ENCODE peak calls at places on chromosomes 1 and 21, in eight cellular contexts. L, Q, K, W, U, T, G and S are unnamed samples.
A peak's percentile ranks its signal among the peaks of the same experiment; 100 is the strongest.

GRCh38 chr1:147210987-147211386 is 14.2 kb downstream of the FMO5 start:
- DNase-seq in U (no peak), T (no peak), W (no peak), L (no peak), K (no peak), G (no peak), Q (no peak), S (no peak)

GRCh38 chr1:240008298-240008697 is 83.4 kb upstream of the FMN2 start:
- DNase-seq in L (no peak), U (no peak), Q (no peak), T (no peak), K (no peak), W (no peak), G (no peak), S (no peak)

GRCh38 chr1:61993331-61993961 is 201.2 kb upstream of the L1TD1 start:
- DNase-seq in L (peak; percentile 14), T (no peak), G (no peak), K (no peak), W (no peak), U (no peak), Q (no peak), S (no peak)

GRCh38 chr1:82762829-82763532 is 962.2 kb downstream of the ADGRL2 start:
- DNase-seq in U (no peak), Q (peak; percentile 24), L (no peak), K (no peak), G (no peak), W (no peak), T (no peak), S (no peak)

GRCh38 chr1:160868141-160868540 is 5.5 kb upstream of the CD244 start:
- DNase-seq in U (no peak), L (peak; percentile 38), Q (no peak), K (no peak), W (no peak), G (no peak), T (no peak), S (no peak)

GRCh38 chr1:244768186-244768585 is 67.3 kb upstream of the COX20 start:
- DNase-seq in Q (no peak), K (no peak), U (no peak), W (no peak), L (no peak), T (no peak), G (no peak), S (no peak)

GRCh38 chr1:175841613-175842234 is 98.3 kb upstream of the TNR start:
- DNase-seq in T (no peak), G (no peak), U (no peak), K (no peak), Q (no peak), W (no peak), L (no peak), S (no peak)

GRCh38 chr1:55150880-55151582 is 64.1 kb downstream of the USP24 start:
- DNase-seq in L (no peak), G (no peak), U (no peak), Q (no peak), W (no peak), K (no peak), T (no peak), S (peak; percentile 15)

GRCh38 chr1:162384116-162384515 is 2.6 kb downstream of the C1orf226 start:
- DNase-seq in U (no peak), G (no peak), L (no peak), Q (no peak), T (no peak), K (no peak), W (no peak), S (no peak)

GRCh38 chr1:205590777-205591513 is 40.9 kb downstream of the ELK4 start:
- DNase-seq in W (no peak), T (no peak), L (no peak), U (no peak), Q (no peak), G (peak; percentile 33), K (no peak), S (no peak)

GRCh38 chr21:26177187-26177586 is 6.6 kb upstream of the APP start:
- DNase-seq in W (no peak), L (no peak), G (no peak), T (no peak), U (no peak), Q (no peak), K (no peak), S (no peak)

GRCh38 chr1:98054367-98054701 is 133.5 kb upstream of the DPYD start:
- DNase-seq in U (no peak), G (no peak), L (no peak), Q (no peak), K (no peak), T (no peak), W (no peak), S (no peak)

GRCh38 chr1:185971688-185972087 is 237.5 kb downstream of the HMCN1 start:
- DNase-seq in U (no peak), K (no peak), L (peak; percentile 82), G (no peak), W (no peak), Q (no peak), T (no peak), S (no peak)

GRCh38 chr1:228483789-228484188 is 3.4 kb upstream of the RNF187 start:
- DNase-seq in L (no peak), U (no peak), W (no peak), Q (no peak), G (no peak), K (no peak), T (no peak), S (no peak)

GRCh38 chr1:228477263-228477662 is 9.9 kb upstream of the RNF187 start:
- DNase-seq in Q (no peak), U (no peak), K (no peak), G (no peak), T (no peak), L (no peak), W (no peak), S (no peak)

GRCh38 chr1:228474507-228474906 is 12.7 kb upstream of the RNF187 start:
- DNase-seq in W (no peak), Q (no peak), U (no peak), K (no peak), T (no peak), L (no peak), G (no peak), S (no peak)

GRCh38 chr1:228478912-228479665 is 8.1 kb upstream of the RNF187 start:
- DNase-seq in W (no peak), U (no peak), G (peak; percentile 62), Q (no peak), L (peak; percentile 20), T (no peak), K (no peak), S (peak; percentile 41)

DNA sequence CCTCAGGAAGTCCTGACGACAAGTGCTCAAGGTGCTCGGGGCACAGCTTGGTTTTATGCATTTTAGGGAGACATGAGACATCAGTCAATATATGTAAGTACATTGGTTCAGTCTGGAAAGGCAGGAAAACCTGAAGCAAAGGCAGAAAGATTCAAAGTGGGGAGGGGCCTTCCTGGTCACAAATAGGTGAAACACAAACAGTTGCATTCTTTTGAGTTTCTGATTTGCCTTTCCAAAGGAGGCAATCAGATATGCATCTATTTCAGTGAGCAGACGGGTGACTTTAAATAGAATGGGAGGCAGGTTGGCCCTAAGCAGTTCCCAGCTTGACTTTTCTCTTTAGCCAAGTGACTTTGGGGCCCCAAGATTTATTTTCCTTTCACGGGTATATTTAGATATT is 8.9 kb upstream of the RNF187 start:
- DNase-seq in L (no peak), U (no peak), K (no peak), Q (no peak), G (no peak), W (no peak), T (no peak), S (no peak)
- H3K4me3 ChIP-seq in L (no peak overlapping the region), U (no peak overlapping the region), K (no peak overlapping the region), Q (no peak overlapping the region), G (no peak overlapping the region), W (no peak overlapping the region), T (no peak overlapping the region), S (no peak overlapping the region)

GRCh38 chr1:75136921-75137641 is 2.9 kb downstream of the LHX8 start:
- DNase-seq in U (no peak), K (no peak), L (peak; percentile 15), T (no peak), Q (no peak), W (no peak), G (peak; percentile 65), S (no peak)
- H3K27me3 ChIP-seq in U (peaks cover 92% of the 10 kb centered on the region), K (peaks cover 16% of the 10 kb centered on the region), L (peaks cover 99% of the 10 kb centered on the region), T (no peaks in the 10 kb centered on the region), Q (peaks cover 66% of the 10 kb centered on the region), W (peaks cover 14% of the 10 kb centered on the region), G (peaks cover 100% of the 10 kb centered on the region), S (peaks cover 5% of the 10 kb centered on the region)

GRCh38 chr1:19339199-19339861 is 27.2 kb downstream of the SLC66A1 start:
- DNase-seq in T (no peak), L (no peak), Q (no peak), G (no peak), U (no peak), K (no peak), W (no peak), S (no peak)

GRCh38 chr1:19342077-19342775 is 30.1 kb downstream of the SLC66A1 start:
- DNase-seq in K (no peak), L (no peak), U (no peak), T (no peak), Q (no peak), W (no peak), G (no peak), S (no peak)

GRCh38 chr1:19342894-19343616 is 30.9 kb downstream of the SLC66A1 start:
- DNase-seq in W (no peak), K (no peak), T (no peak), G (no peak), U (no peak), L (no peak), Q (no peak), S (no peak)

GRCh38 chr1:19340387-19340937 is 28.3 kb downstream of the SLC66A1 start:
- DNase-seq in K (no peak), W (no peak), L (no peak), Q (no peak), G (no peak), T (no peak), U (no peak), S (no peak)

GRCh38 chr1:19341201-19342076 is 29.3 kb downstream of the SLC66A1 start:
- DNase-seq in T (peak; percentile 80), U (peak; percentile 83), W (peak; percentile 64), L (peak; percentile 81), K (peak; percentile 51), Q (peak; percentile 85), G (peak; percentile 97), S (peak; percentile 74)
- H3K4me3 ChIP-seq in T (no peak overlapping the region), U (no peak overlapping the region), W (peak overlapping the region; percentile 8), L (no peak overlapping the region), K (no peak overlapping the region), Q (no peak overlapping the region), G (no peak overlapping the region), S (no peak overlapping the region)

GRCh38 chr1:34870395-34870794 is 10.8 kb upstream of the SMIM12 start:
- DNase-seq in L (no peak), K (no peak), G (peak; percentile 35), U (no peak), T (no peak), Q (no peak), W (no peak), S (no peak)

GRCh38 chr1:34869754-34870153 is 10.2 kb upstream of the SMIM12 start:
- DNase-seq in G (no peak), L (no peak), T (no peak), U (no peak), W (no peak), Q (no peak), K (no peak), S (no peak)

GRCh38 chr1:34866762-34867109 is 7.2 kb upstream of the SMIM12 start:
- DNase-seq in L (no peak), Q (no peak), K (no peak), U (no peak), G (no peak), W (no peak), T (no peak), S (no peak)

GRCh38 chr1:34867421-34867820 is 7.9 kb upstream of the SMIM12 start:
- DNase-seq in L (no peak), T (no peak), G (no peak), W (no peak), U (no peak), Q (no peak), K (no peak), S (no peak)

GRCh38 chr1:34868230-34869049 is 8.9 kb upstream of the SMIM12 start:
- DNase-seq in W (no peak), L (no peak), Q (no peak), G (no peak), K (no peak), U (no peak), T (no peak), S (no peak)
- H3K27me3 ChIP-seq in W (no peaks in the 10 kb centered on the region), L (peaks cover 35% of the 10 kb centered on the region), Q (no peaks in the 10 kb centered on the region), G (peaks cover 50% of the 10 kb centered on the region), K (peaks cover 15% of the 10 kb centered on the region), U (no peaks in the 10 kb centered on the region), T (no peaks in the 10 kb centered on the region), S (no peaks in the 10 kb centered on the region)